ENCODE peak calls at places on chromosome X, in eight cellular contexts. J is NCI-H1092; Q is CD8-positive, alpha-beta memory T cell; R is amygdala; S is COR-L47; Z is fibroblast of mammary gland; B is BJ; A is NCI-H69. G is an unnamed sample.

GRCh38 chrX:100743009-100743615 is 11.2 kb upstream of the SYTL4 start:
- DNase-seq in Q (no peak), B (no peak), S (no peak), J (no peak), Z (no peak), R (no peak), A (peak), G (no peak)

GRCh38 chrX:71667328-71668247 is at the start of gene LOC101059915:
- DNase-seq in Q (no peak), R (no peak), Z (no peak), S (no peak), A (no peak), B (no peak), J (no peak), G (no peak)

GRCh38 chrX:13190051-13190450 is 129.8 kb downstream of the ATXN3L start:
- DNase-seq in Z (no peak), R (no peak), Q (no peak), J (no peak), B (no peak), A (peak), S (no peak), G (no peak)

GRCh38 chrX:151899622-151900021 is 13.1 kb upstream of the MAGEA4 start:
- DNase-seq in B (no peak), J (no peak), Q (no peak), A (no peak), R (no peak), S (no peak), Z (peak), G (no peak)

GRCh38 chrX:72498782-72499181 is 73.9 kb downstream of the HDAC8 start:
- DNase-seq in B (no peak), R (no peak), Q (no peak), S (no peak), J (no peak), A (peak), Z (peak), G (no peak)

GRCh38 chrX:38538134-38538533 is 23.2 kb upstream of the TSPAN7 start:
- DNase-seq in B (no peak), Z (no peak), S (no peak), J (no peak), Q (no peak), A (no peak), R (no peak), G (no peak)

GRCh38 chrX:320126-320783 is 1.7 kb upstream of the GTPBP6 start:
- DNase-seq in Z (peak), S (no peak), A (no peak), R (no peak), B (no peak), J (no peak), Q (no peak), G (no peak)

GRCh38 chrX:95919605-95920004 is 765.0 kb upstream of the DIAPH2 start:
- DNase-seq in S (no peak), B (no peak), Z (no peak), R (no peak), J (no peak), A (no peak), Q (no peak), G (no peak)

GRCh38 chrX:132491191-132491590 is 2.4 kb upstream of the MBNL3 start:
- DNase-seq in S (no peak), A (no peak), Q (no peak), B (no peak), R (no peak), J (peak), Z (no peak), G (no peak)

GRCh38 chrX:85244411-85245210 is 820 bp downstream of the ZNF711 start:
- DNase-seq in Z (peak), A (peak), B (no peak), Q (no peak), J (peak), S (peak), R (peak), G (peak)

GRCh38 chrX:372856-373640 is 13.7 kb downstream of the PPP2R3B start:
- DNase-seq in S (no peak), A (no peak), R (no peak), B (no peak), J (no peak), Q (no peak), Z (no peak), G (no peak)

GRCh38 chrX:109889289-109890006 is 113.5 kb upstream of the TMEM164 start:
- DNase-seq in Q (no peak), J (no peak), A (peak), B (no peak), S (no peak), R (no peak), Z (peak), G (no peak)

GRCh38 chrX:104084063-104084462 is 8.0 kb upstream of the TMSB15C start:
- DNase-seq in R (no peak), Z (no peak), Q (no peak), B (no peak), J (no peak), A (no peak), S (no peak), G (no peak)

GRCh38 chrX:103716967-103717366 is 6.3 kb downstream of the TMEM31 start:
- DNase-seq in A (peak), Z (peak), Q (no peak), R (no peak), B (no peak), S (no peak), J (no peak), G (no peak)

GRCh38 chrX:48468247-48468671 is 1.8 kb downstream of the SLC38A5 start:
- DNase-seq in Z (no peak), B (no peak), Q (peak), R (no peak), S (no peak), A (peak), J (no peak), G (no peak)

GRCh38 chrX:9912341-9912740 is 54.8 kb upstream of the CLDN34 start:
- DNase-seq in Q (no peak), B (no peak), J (no peak), S (no peak), Z (no peak), A (peak), R (no peak), G (peak)

G was measured in NCI-H1105.